ENCODE peak calls at places on chromosome 3, in five cellular contexts. F is GM13977, B is right lobe of liver, N is psoas muscle, S is uterus. Y is an unnamed sample.

GRCh38 chr3:123348-123747 is 73.2 kb upstream of the CHL1 start:
- DNase-seq in B (no peak), N (no peak), F (no peak), S (no peak), Y (no peak)

GRCh38 chr3:115624029-115624645 is 827 bp downstream of the GAP43 start:
- DNase-seq in N (no peak), B (no peak), F (no peak), S (no peak), Y (no peak)

GRCh38 chr3:194061421-194062029 is 74.4 kb upstream of the HES1 start:
- DNase-seq in F (no peak), N (no peak), B (no peak), S (no peak), Y (no peak)

GRCh38 chr3:14125193-14126016 is 553 bp downstream of the TMEM43 start:
- DNase-seq in N (no peak), B (peak; percentile 63), S (peak; percentile 81), F (no peak), Y (peak; percentile 50)

GRCh38 chr3:48226959-48227358 is 3.7 kb downstream of the CAMP start:
- DNase-seq in F (no peak), S (no peak), B (no peak), N (no peak), Y (no peak)

GRCh38 chr3:127690106-127690505 is 17.4 kb downstream of the ABTB1 start:
- DNase-seq in F (no peak), S (no peak), B (no peak), N (peak; percentile 33), Y (no peak)

GRCh38 chr3:97687734-97688133 is 76.8 kb upstream of the ARL6 start:
- DNase-seq in N (no peak), F (no peak), S (no peak), B (no peak), Y (no peak)

GRCh38 chr3:110774496-110775265 is 296.9 kb upstream of the NECTIN3 start:
- DNase-seq in S (no peak), N (no peak), B (no peak), F (no peak), Y (no peak)

GRCh38 chr3:45168451-45168850 is 22.3 kb upstream of the CDCP1 start:
- DNase-seq in N (no peak), B (no peak), S (no peak), F (no peak), Y (no peak)

GRCh38 chr3:10759495-10759894 is 56.5 kb upstream of the SLC6A11 start:
- DNase-seq in N (no peak), F (no peak), S (no peak), B (no peak), Y (no peak)

GRCh38 chr3:194687638-194688206 is 2.0 kb downstream of the FAM43A start:
- DNase-seq in N (peak; percentile 83), F (peak; percentile 87), S (peak; percentile 54), B (peak; percentile 75), Y (peak; percentile 75)

GRCh38 chr3:56055616-56056350 is 412.5 kb downstream of the ERC2 start:
- DNase-seq in B (no peak), F (no peak), N (no peak), S (no peak), Y (no peak)

GRCh38 chr3:40099875-40100274 is 209.6 kb upstream of the EIF1B start:
- DNase-seq in N (no peak), F (no peak), B (no peak), S (no peak), Y (no peak)

GRCh38 chr3:190116551-190117067 is 4.1 kb downstream of the P3H2 start:
- DNase-seq in F (no peak), N (no peak), S (no peak), B (no peak), Y (no peak)

GRCh38 chr3:153977148-153977547 is 144.0 kb upstream of the ARHGEF26 start:
- DNase-seq in B (no peak), F (no peak), S (peak; percentile 18), N (no peak), Y (no peak)

GRCh38 chr3:58659051-58659675 is 7.4 kb downstream of the FAM3D start:
- DNase-seq in N (no peak), F (no peak), B (peak; percentile 62), S (no peak), Y (no peak)

GRCh38 chr3:69541823-69542264 is 156.0 kb upstream of the FRMD4B start:
- DNase-seq in S (no peak), B (no peak), F (peak; percentile 25), N (no peak), Y (no peak)

DNA sequence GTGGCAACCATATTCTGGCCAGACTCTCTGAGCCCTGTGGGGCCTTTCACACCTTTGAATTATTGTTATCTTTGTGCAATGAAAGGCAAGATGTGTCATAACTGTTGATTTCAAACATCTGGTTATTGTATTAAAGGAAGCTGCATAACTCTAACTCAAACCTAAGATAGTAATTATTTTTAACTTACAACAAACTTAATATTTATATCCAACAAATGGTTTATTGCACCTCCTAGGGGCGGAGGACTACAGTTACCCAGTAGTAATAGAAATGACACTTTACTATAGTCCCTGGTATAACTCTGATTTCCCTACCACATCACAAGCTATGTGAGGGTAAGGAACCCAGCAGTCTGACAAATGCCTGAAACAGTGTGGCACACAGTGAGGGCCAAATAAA is 363.9 kb upstream of the SUCLG2 start:
- DNase-seq in F (no peak), S (no peak), N (no peak), B (no peak), Y (no peak)
- TF ChIP-seq CTCF in F (peak; percentile 5), S (no peak), N (no peak), B (peak; percentile 10), Y (no peak)

GRCh38 chr3:155323063-155323666 is 29.7 kb upstream of the STRIT1 start:
- DNase-seq in S (no peak), F (peak; percentile 45), B (no peak), N (no peak), Y (peak; percentile 34)

GRCh38 chr3:155327430-155327829 is 33.9 kb upstream of the STRIT1 start:
- DNase-seq in N (no peak), B (no peak), F (no peak), S (no peak), Y (no peak)

GRCh38 chr3:155326249-155326648 is 32.8 kb upstream of the STRIT1 start:
- DNase-seq in B (no peak), S (no peak), N (no peak), F (no peak), Y (no peak)

GRCh38 chr3:155326901-155327300 is 33.4 kb upstream of the STRIT1 start:
- DNase-seq in S (no peak), B (no peak), F (no peak), N (no peak), Y (no peak)

GRCh38 chr3:155325263-155325835 is 31.9 kb upstream of the STRIT1 start:
- DNase-seq in F (no peak), S (no peak), B (no peak), N (no peak), Y (no peak)
- TF ChIP-seq CTCF in F (no peak), S (no peak), B (no peak), N (no peak), Y (no peak)

DNA sequence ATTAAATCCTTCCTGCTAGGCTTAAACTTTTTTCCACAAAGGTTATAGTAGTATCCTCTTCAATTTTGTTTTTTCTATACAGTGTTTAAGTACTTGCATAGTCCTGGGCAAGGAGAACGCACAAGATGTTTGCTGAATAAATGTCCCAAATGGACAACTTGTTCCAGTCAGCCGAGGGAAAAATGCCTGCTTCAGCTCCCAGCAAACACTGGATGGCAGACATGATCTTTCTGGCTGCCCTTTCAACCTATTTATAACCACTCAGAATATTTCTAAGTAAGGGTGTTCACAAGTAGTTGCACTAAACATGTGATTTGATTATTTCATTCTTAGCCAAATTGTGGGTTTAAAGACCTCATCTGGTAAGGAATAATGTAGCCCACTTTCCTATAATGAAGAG is 29.8 kb downstream of the GNB4 start:
- DNase-seq in S (no peak), N (no peak), B (no peak), F (no peak), Y (no peak)
- TF ChIP-seq CTCF in S (peak; percentile 22), N (peak; percentile 38), B (peak; percentile 31), F (peak; percentile 38), Y (peak; percentile 32)

GRCh38 chr3:12395349-12396012 is 88.8 kb upstream of the TSEN2 start:
- DNase-seq in N (no peak), F (peak; percentile 46), S (no peak), B (no peak), Y (peak; percentile 48)
- TF ChIP-seq CTCF in N (no peak), F (no peak), S (no peak), B (no peak), Y (no peak)

DNA sequence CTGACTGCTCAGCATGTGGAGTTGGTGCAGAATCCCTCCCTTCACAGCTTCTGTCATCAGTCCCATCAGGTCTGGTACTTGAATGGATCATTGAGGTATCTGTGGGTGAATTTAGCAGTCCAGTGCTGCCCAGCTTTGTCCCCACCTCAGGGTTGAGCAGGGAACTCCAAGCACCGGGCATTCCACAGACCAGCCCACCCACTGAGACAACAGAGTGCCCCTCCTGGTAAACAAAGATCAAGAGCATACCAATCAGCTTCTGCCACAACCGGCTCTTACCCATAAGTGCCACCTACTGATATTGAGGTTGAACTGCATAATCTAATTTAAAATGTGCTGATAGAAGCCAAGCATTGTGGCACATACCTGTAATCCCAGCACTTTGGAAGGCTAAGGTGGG is 57.1 kb upstream of the FXR1 start:
- DNase-seq in S (no peak), N (no peak), F (no peak), B (no peak), Y (no peak)
- TF ChIP-seq CTCF in S (no peak), N (peak; percentile 12), F (peak; percentile 32), B (no peak), Y (no peak)

DNA sequence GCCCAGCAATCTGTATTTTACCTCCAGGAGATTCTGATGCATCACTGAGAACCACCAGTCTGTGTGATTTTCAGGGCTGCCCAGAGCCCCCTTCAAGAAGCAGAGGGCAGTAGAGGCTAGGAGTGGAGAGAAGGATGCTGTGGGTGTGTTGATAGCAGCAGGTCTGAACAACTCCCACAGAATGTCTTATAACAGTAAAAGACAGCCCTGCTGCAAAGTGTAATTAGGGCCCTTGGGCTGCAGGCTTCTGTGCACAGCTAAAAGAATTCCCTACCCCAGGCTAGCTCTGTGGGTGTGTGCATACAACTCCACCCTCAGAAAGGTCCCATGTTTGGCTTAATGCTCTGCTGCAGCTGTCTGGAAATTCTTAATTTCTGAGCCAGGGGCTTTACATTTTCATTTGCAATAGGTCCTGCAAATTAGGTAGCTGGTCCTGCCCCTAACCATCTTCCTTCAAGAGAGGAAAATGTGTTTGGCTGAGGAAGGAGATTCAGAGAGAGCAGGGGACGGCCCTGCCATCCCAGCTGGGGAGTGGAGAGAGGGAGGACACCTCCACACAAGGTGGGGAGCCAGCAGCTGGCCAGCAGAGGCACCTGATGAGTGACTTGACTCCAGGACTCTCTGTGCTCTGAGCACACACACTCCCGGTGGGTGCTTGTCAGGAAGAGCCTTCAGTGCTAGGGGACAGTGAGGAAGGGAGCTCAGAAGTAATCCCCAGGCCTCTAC is 43.3 kb upstream of the RAB6B start:
- DNase-seq in S (peak; percentile 5), F (no peak), B (no peak), N (no peak), Y (no peak)
- TF ChIP-seq CTCF in S (no peak), F (peak; percentile 5), B (no peak), N (no peak), Y (no peak)

GRCh38 chr3:172189213-172189612 is 149.8 kb downstream of the FNDC3B start:
- DNase-seq in B (no peak), F (no peak), S (no peak), N (no peak), Y (no peak)

GRCh38 chr3:172186607-172187006 is 147.2 kb downstream of the FNDC3B start:
- DNase-seq in N (no peak), B (no peak), F (no peak), S (no peak), Y (no peak)

GRCh38 chr3:172189987-172190603 is 150.7 kb downstream of the FNDC3B start:
- DNase-seq in N (no peak), F (no peak), B (no peak), S (no peak), Y (no peak)

GRCh38 chr3:172188511-172188910 is 149.1 kb downstream of the FNDC3B start:
- DNase-seq in F (no peak), B (no peak), S (no peak), N (no peak), Y (no peak)

GRCh38 chr3:172187511-172187910 is 148.1 kb downstream of the FNDC3B start:
- DNase-seq in S (no peak), N (no peak), B (no peak), F (no peak), Y (no peak)
- TF ChIP-seq CTCF in S (no peak), N (no peak), B (no peak), F (no peak), Y (no peak)